ENCODE peak calls at places on chromosome 11, in four cellular contexts. V is HepG2, Q is PC-3, M is HCT116. N is an unnamed sample.

GRCh38 chr11:3627291-3627690 is 14.5 kb downstream of the ART5 start:
- DNase-seq in V (no peak), Q (no peak), M (no peak), N (peak; percentile 41)

GRCh38 chr11:17802491-17802890 is 67.9 kb downstream of the KCNC1 start:
- DNase-seq in V (no peak), Q (no peak), M (no peak), N (no peak)

GRCh38 chr11:81725691-81726090 is 1008.0 kb downstream of the FAM181B start:
- DNase-seq in V (no peak), Q (no peak), M (no peak), N (peak; percentile 19)

GRCh38 chr11:69035959-69036340 is 12.8 kb upstream of the TPCN2 start:
- DNase-seq in V (no peak), Q (no peak), M (no peak), N (no peak)

GRCh38 chr11:65887026-65887722 is 1.1 kb downstream of the FIBP start:
- DNase-seq in V (no peak), Q (peak; percentile 44), M (no peak), N (no peak)

GRCh38 chr11:63670077-63670737 is 969 bp downstream of the ATL3 start:
- DNase-seq in V (no peak), Q (peak; percentile 42), M (no peak), N (peak; percentile 32)

GRCh38 chr11:59259047-59259446 is 46.3 kb upstream of the MPEG1 start:
- DNase-seq in V (no peak), Q (no peak), M (no peak), N (no peak)

GRCh38 chr11:17735823-17736772 is 1.5 kb downstream of the KCNC1 start:
- DNase-seq in V (no peak), Q (no peak), M (no peak), N (no peak)

GRCh38 chr11:62392944-62393628 is 25.7 kb upstream of the SCGB1A1 start:
- DNase-seq in V (peak; percentile 55), Q (peak; percentile 93), M (peak; percentile 43), N (peak; percentile 43)

GRCh38 chr11:119483881-119484371 is 61.0 kb upstream of the THY1 start:
- DNase-seq in V (no peak), Q (no peak), M (no peak), N (no peak)

GRCh38 chr11:6022954-6023353 is 7.6 kb downstream of the OR56A1 start:
- DNase-seq in V (peak; percentile 43), Q (peak; percentile 59), M (peak; percentile 33), N (peak; percentile 40)

GRCh38 chr11:33657757-33658156 is 42.9 kb downstream of the C11orf91 start:
- DNase-seq in V (no peak), Q (no peak), M (no peak), N (no peak)

GRCh38 chr11:79200398-79201070 is 240.3 kb downstream of the TENM4 start:
- DNase-seq in V (no peak), Q (no peak), M (no peak), N (peak; percentile 52)

GRCh38 chr11:27216268-27217149 is 146.5 kb downstream of the CCDC34 start:
- DNase-seq in V (no peak), Q (no peak), M (no peak), N (no peak)

GRCh38 chr11:116837231-116838091 is at the start of gene APOA1:
- DNase-seq in V (peak; percentile 98), Q (no peak), M (no peak), N (no peak)

GRCh38 chr11:46553746-46554204 is 40.0 kb downstream of the AMBRA1 start:
- DNase-seq in V (peak; percentile 42), Q (peak; percentile 35), M (peak; percentile 62), N (peak; percentile 59)

GRCh38 chr11:35618497-35619029 is 303 bp downstream of the FJX1 start:
- DNase-seq in V (no peak), Q (peak; percentile 34), M (no peak), N (peak; percentile 61)

GRCh38 chr11:34655335-34656008 is 34.6 kb downstream of the EHF start:
- DNase-seq in V (peak; percentile 59), Q (peak; percentile 80), M (no peak), N (peak; percentile 76)

GRCh38 chr11:59901306-59901705 is 22.7 kb downstream of the OOSP3 start:
- DNase-seq in V (no peak), Q (peak; percentile 97), M (peak; percentile 22), N (peak; percentile 85)

GRCh38 chr11:38274031-38274430 is 1676.0 kb upstream of the RAG2 start:
- DNase-seq in V (no peak), Q (no peak), M (no peak), N (peak; percentile 18)

GRCh38 chr11:65559951-65560537 is 1.9 kb upstream of the LTBP3 start:
- DNase-seq in V (peak; percentile 64), Q (peak; percentile 98), M (peak; percentile 89), N (peak; percentile 92)

GRCh38 chr11:2797741-2798361 is 87.7 kb downstream of the CDKN1C start:
- DNase-seq in V (no peak), Q (no peak), M (no peak), N (no peak)

GRCh38 chr11:118314985-118315384 is 10.5 kb downstream of the CD3E start:
- DNase-seq in V (peak; percentile 45), Q (peak; percentile 80), M (no peak), N (no peak)

GRCh38 chr11:72221386-72221785 is 3.2 kb upstream of the INPPL1 start:
- DNase-seq in V (no peak), Q (no peak), M (no peak), N (no peak)

GRCh38 chr11:2250041-2250440 is 20.3 kb downstream of the ASCL2 start:
- DNase-seq in V (no peak), Q (no peak), M (no peak), N (no peak)

GRCh38 chr11:86621854-86622253 is 50.6 kb downstream of the ME3 start:
- DNase-seq in V (no peak), Q (no peak), M (no peak), N (no peak)

GRCh38 chr11:113311536-113311935 is 2.8 kb upstream of the TTC12 start:
- DNase-seq in V (no peak), Q (no peak), M (no peak), N (no peak)

GRCh38 chr11:1768141-1768469 is 4.4 kb upstream of the CTSD start:
- DNase-seq in V (no peak), Q (no peak), M (no peak), N (no peak)

GRCh38 chr11:62004473-62004872 is 37.0 kb upstream of the FTH1 start:
- DNase-seq in V (no peak), Q (peak; percentile 38), M (no peak), N (peak; percentile 32)

GRCh38 chr11:12275818-12276217 is 101.6 kb upstream of the PARVA start:
- DNase-seq in V (no peak), Q (no peak), M (no peak), N (no peak)

GRCh38 chr11:1946812-1947480 is at the start of gene MRPL23:
- DNase-seq in V (no peak), Q (no peak), M (no peak), N (no peak)

GRCh38 chr11:119024430-119025098 is 6.0 kb downstream of the TRAPPC4 start:
- DNase-seq in V (peak; percentile 49), Q (no peak), M (no peak), N (no peak)

GRCh38 chr11:117932426-117932825 is 3.2 kb upstream of the TMPRSS13 start:
- DNase-seq in V (no peak), Q (no peak), M (no peak), N (no peak)

GRCh38 chr11:86291466-86292262 is 10.4 kb upstream of the HIKESHI start:
- DNase-seq in V (peak; percentile 70), Q (peak; percentile 79), M (peak; percentile 39), N (peak; percentile 70)

GRCh38 chr11:86230921-86231320 is 13.6 kb upstream of the EED start:
- DNase-seq in V (no peak), Q (peak; percentile 51), M (no peak), N (peak; percentile 55)

GRCh38 chr11:36510567-36511020 is 522 bp upstream of the TRAF6 start:
- DNase-seq in V (no peak), Q (peak; percentile 39), M (no peak), N (peak; percentile 67)

GRCh38 chr11:121870202-121871045 is 245.6 kb downstream of the BLID start:
- DNase-seq in V (peak; percentile 4), Q (peak; percentile 53), M (no peak), N (no peak)

GRCh38 chr11:15972838-15973237 is 383.5 kb downstream of the SOX6 start:
- DNase-seq in V (no peak), Q (no peak), M (no peak), N (no peak)

GRCh38 chr11:31995525-31996123 is 95.2 kb upstream of the RCN1 start:
- DNase-seq in V (no peak), Q (peak; percentile 5), M (no peak), N (no peak)
- H3K4me1 ChIP-seq in V (no peaks in the 10 kb centered on the region), Q (no peaks in the 10 kb centered on the region), M (no peaks in the 10 kb centered on the region), N (no peaks in the 10 kb centered on the region)

GRCh38 chr11:44944181-44944852 is 6.4 kb downstream of the TP53I11 start:
- DNase-seq in V (no peak), Q (no peak), M (no peak), N (no peak)

GRCh38 chr11:44942029-44942710 is 8.5 kb downstream of the TP53I11 start:
- DNase-seq in V (no peak), Q (no peak), M (no peak), N (no peak)

GRCh38 chr11:44943118-44943517 is 7.6 kb downstream of the TP53I11 start:
- DNase-seq in V (no peak), Q (no peak), M (no peak), N (no peak)

GRCh38 chr11:44944853-44945235 is 5.8 kb downstream of the TP53I11 start:
- DNase-seq in V (no peak), Q (peak; percentile 64), M (no peak), N (no peak)

DNA sequence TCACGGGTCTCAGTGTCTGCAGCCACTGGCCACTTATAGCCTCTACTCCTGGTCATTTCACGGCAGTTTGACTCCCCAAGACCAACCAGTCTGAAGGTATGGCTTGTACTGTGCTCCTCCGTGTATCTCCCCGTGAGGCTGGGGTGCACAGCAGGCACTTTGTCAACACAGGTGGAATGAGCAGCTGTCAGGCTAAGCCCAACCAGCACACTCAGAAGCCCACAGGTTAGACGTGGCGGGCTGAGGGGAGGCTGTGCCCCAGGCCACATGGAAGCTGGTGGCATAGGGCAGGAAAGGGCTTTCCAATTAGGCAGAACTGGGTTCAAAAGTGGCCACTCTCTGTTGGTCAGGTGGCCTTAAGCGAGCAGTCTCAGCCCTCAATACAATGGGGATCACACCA is 7.0 kb downstream of the TP53I11 start:
- DNase-seq in V (no peak), Q (no peak), M (no peak), N (no peak)
- TF ChIP-seq EZH2 in V (no peak), Q (no peak), M (no peak), N (no peak)

GRCh38 chr11:70816156-70816678 is 417.9 kb downstream of the CTTN start:
- DNase-seq in V (no peak), Q (no peak), M (no peak), N (no peak)

GRCh38 chr11:70820712-70821111 is 422.4 kb downstream of the CTTN start:
- DNase-seq in V (no peak), Q (no peak), M (no peak), N (no peak)

GRCh38 chr11:70815485-70815832 is 417.1 kb downstream of the CTTN start:
- DNase-seq in V (no peak), Q (no peak), M (no peak), N (no peak)

GRCh38 chr11:70820311-70820710 is 422.0 kb downstream of the CTTN start:
- DNase-seq in V (no peak), Q (no peak), M (no peak), N (no peak)

GRCh38 chr11:70819022-70819421 is 420.7 kb downstream of the CTTN start:
- DNase-seq in V (no peak), Q (no peak), M (no peak), N (no peak)
- H4K20me1 ChIP-seq in V (peaks cover 21% of the 10 kb centered on the region), Q (no peaks in the 10 kb centered on the region), M (no peaks in the 10 kb centered on the region), N (no peaks in the 10 kb centered on the region)

DNA sequence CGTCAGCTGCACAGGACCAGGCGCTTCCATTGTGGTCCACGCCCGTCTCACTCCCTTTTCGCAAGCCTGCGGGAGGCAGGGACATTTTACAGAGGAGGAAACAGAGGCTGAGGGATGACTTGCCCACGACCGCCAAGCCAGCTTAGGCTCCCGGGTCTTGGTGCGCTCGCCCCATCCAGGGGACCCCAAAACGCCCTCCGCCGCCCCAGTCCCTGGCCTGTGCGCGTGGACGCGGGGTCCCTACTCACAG is 300 bp downstream of the WNT11 start:
- DNase-seq in V (no peak), Q (no peak), M (no peak), N (no peak)
- H3K4me1 ChIP-seq in V (peaks cover 37% of the 10 kb centered on the region), Q (peaks cover 32% of the 10 kb centered on the region), M (peaks cover 41% of the 10 kb centered on the region), N (peaks cover 40% of the 10 kb centered on the region)

N was measured in mammary epithelial cell.